ENCODE peak calls at places on chromosomes 3 and 15, in four cellular contexts. U is HCT116, Q is K562, Z is HepG2. C is an unnamed sample.

GRCh38 chr3:156787926-156788663 is 38.1 kb upstream of the LEKR1 start:
- DNase-seq in Q (peak; percentile 84), Z (no peak), U (peak; percentile 52), C (peak; percentile 53)

GRCh38 chr3:192802957-192803899 is 75.9 kb upstream of the FGF12 start:
- DNase-seq in U (peak; percentile 38), Q (peak; percentile 31), Z (peak; percentile 27), C (no peak)

GRCh38 chr15:73002509-73002908 is 49.8 kb upstream of the NEO1 start:
- DNase-seq in U (no peak), Q (no peak), Z (no peak), C (no peak)

GRCh38 chr15:28896944-28897343 is 11.2 kb downstream of the APBA2 start:
- DNase-seq in Z (peak; percentile 10), U (no peak), Q (no peak), C (no peak)

GRCh38 chr3:97719156-97719821 is 45.3 kb upstream of the ARL6 start:
- DNase-seq in Z (peak; percentile 50), Q (peak; percentile 66), U (peak; percentile 52), C (peak; percentile 50)

GRCh38 chr15:101369676-101370075 is 74.6 kb upstream of the SNRPA1 start:
- DNase-seq in U (no peak), Q (no peak), Z (no peak), C (no peak)

GRCh38 chr3:16113704-16114103 is 60.8 kb upstream of the GALNT15 start:
- DNase-seq in U (no peak), Q (no peak), Z (no peak), C (no peak)

GRCh38 chr3:34508732-34509131 is 710.3 kb downstream of the PDCD6IP start:
- DNase-seq in U (no peak), Z (no peak), Q (no peak), C (no peak)

GRCh38 chr3:195539479-195539878 is 3.6 kb downstream of the PPP1R2 start:
- DNase-seq in Q (no peak), Z (no peak), U (no peak), C (no peak)

GRCh38 chr15:46786886-46787285 is 930.4 kb upstream of the SEMA6D start:
- DNase-seq in U (no peak), Q (no peak), Z (no peak), C (no peak)

GRCh38 chr3:58237940-58238681 is 519 bp downstream of the ABHD6 start:
- DNase-seq in Q (peak; percentile 56), Z (peak; percentile 48), U (no peak), C (no peak)

GRCh38 chr3:100893590-100893989 is 99.6 kb downstream of the ABI3BP start:
- DNase-seq in Q (peak; percentile 7), Z (peak; percentile 3), U (no peak), C (no peak)

GRCh38 chr3:173893066-173893465 is 495.5 kb downstream of the NLGN1 start:
- DNase-seq in Z (no peak), Q (no peak), U (no peak), C (no peak)

GRCh38 chr15:67107014-67107812 is 41.8 kb downstream of the SMAD3 start:
- DNase-seq in Q (peak; percentile 58), Z (peak; percentile 65), U (peak; percentile 99), C (peak; percentile 99)

GRCh38 chr3:134077649-134078081 is 47.9 kb upstream of the SLCO2A1 start:
- DNase-seq in Q (no peak), U (no peak), Z (no peak), C (no peak)

GRCh38 chr3:187986514-187986934 is 167.4 kb upstream of the LPP start:
- DNase-seq in U (peak; percentile 19), Z (no peak), Q (peak; percentile 43), C (peak; percentile 33)

GRCh38 chr3:13167064-13167743 is 94.0 kb upstream of the IQSEC1 start:
- DNase-seq in Z (no peak), U (no peak), Q (no peak), C (no peak)

GRCh38 chr15:70200511-70200991 is 102.8 kb upstream of the TLE3 start:
- DNase-seq in Z (no peak), U (no peak), Q (peak; percentile 23), C (no peak)

GRCh38 chr3:160739079-160739478 is 17.0 kb upstream of the PPM1L start:
- DNase-seq in Q (no peak), Z (no peak), U (no peak), C (no peak)

GRCh38 chr3:147390589-147391569 is 15.5 kb downstream of the ZIC4 start:
- DNase-seq in U (no peak), Z (no peak), Q (no peak), C (no peak)

GRCh38 chr3:147391726-147392082 is 14.6 kb downstream of the ZIC4 start:
- DNase-seq in Q (no peak), Z (no peak), U (no peak), C (no peak)

GRCh38 chr3:147388395-147389264 is 17.7 kb downstream of the ZIC4 start:
- DNase-seq in U (no peak), Q (no peak), Z (no peak), C (no peak)

GRCh38 chr3:147387550-147388394 is 18.6 kb downstream of the ZIC4 start:
- DNase-seq in U (no peak), Q (no peak), Z (no peak), C (no peak)

GRCh38 chr3:147389265-147390175 is 16.8 kb downstream of the ZIC4 start:
- DNase-seq in Z (no peak), Q (no peak), U (no peak), C (no peak)
- TF ChIP-seq SIN3A in Z (no peak), Q (no peak), U (no peak), C (no peak)

GRCh38 chr3:111999924-112000835 is 1.5 kb downstream of the TAGLN3 start:
- DNase-seq in Q (no peak), U (no peak), Z (no peak), C (no peak)

GRCh38 chr3:112000971-112001370 is 2.2 kb downstream of the TAGLN3 start:
- DNase-seq in U (no peak), Z (no peak), Q (no peak), C (no peak)

GRCh38 chr3:112001516-112001915 is 2.8 kb downstream of the TAGLN3 start:
- DNase-seq in Z (no peak), U (no peak), Q (no peak), C (no peak)

GRCh38 chr3:112002458-112002971 is 3.8 kb downstream of the TAGLN3 start:
- DNase-seq in Z (no peak), Q (peak; percentile 16), U (no peak), C (no peak)

GRCh38 chr3:111998661-111999641 is at the start of gene TAGLN3:
- DNase-seq in Z (no peak), U (no peak), Q (no peak), C (no peak)
- TF ChIP-seq TCF7L2 in Z (no peak), U (no peak), Q (no peak), C (peak; percentile 9)

DNA sequence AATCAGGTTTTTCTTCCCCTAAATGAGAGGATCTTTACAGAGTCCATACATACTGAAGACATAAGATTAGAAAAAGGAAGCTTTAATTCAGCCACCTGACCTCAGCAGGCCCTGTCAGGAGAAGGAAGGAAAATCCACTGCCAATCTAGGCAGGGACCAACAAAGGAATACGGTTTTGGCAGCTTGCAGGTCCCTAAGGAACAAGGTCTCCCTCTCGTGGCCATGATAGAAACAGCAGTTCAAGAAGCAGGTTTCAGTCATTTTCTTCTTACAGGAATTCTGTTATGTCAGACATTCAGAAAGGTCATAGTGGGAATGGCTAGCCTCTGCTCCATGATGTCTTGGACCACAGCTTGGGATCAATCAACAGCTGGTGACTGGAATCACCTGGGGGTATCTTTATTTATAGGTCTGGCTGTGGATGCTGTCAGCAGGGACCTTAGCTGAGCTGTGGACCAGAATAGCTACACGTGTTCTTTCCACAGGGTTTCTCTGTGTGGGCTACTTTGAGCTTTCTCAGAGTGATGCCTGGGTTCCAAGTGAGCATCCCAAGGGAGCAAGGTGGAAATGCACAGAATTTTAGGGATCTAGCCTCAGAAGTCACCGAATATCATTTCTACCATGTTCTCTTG is 9.4 kb upstream of the CMSS1 start:
- DNase-seq in Q (peak; percentile 58), U (peak; percentile 68), Z (peak; percentile 55), C (peak; percentile 61)
- TF ChIP-seq SIN3A in Q (no peak), U (no peak), Z (no peak), C (no peak)

GRCh38 chr3:9400626-9401025 is 3.2 kb downstream of the SETD5 start:
- DNase-seq in U (no peak), Z (no peak), Q (peak; percentile 74), C (no peak)
- TF ChIP-seq TCF7L2 in U (no peak), Z (no peak), Q (no peak), C (no peak)

GRCh38 chr3:158769519-158770253 is 32.2 kb upstream of the MFSD1 start:
- DNase-seq in Z (no peak), Q (no peak), U (no peak), C (no peak)

GRCh38 chr3:158771018-158771350 is 30.9 kb upstream of the MFSD1 start:
- DNase-seq in Q (no peak), Z (no peak), U (no peak), C (no peak)

GRCh38 chr3:158770254-158771017 is 31.4 kb upstream of the MFSD1 start:
- DNase-seq in U (no peak), Z (no peak), Q (peak; percentile 59), C (no peak)

GRCh38 chr3:158768361-158768787 is 33.5 kb upstream of the MFSD1 start:
- DNase-seq in Z (peak; percentile 67), Q (peak; percentile 53), U (no peak), C (no peak)

GRCh38 chr3:158768881-158769518 is 32.9 kb upstream of the MFSD1 start:
- DNase-seq in U (no peak), Z (peak; percentile 90), Q (peak; percentile 18), C (no peak)
- TF ChIP-seq SIN3A in U (no peak), Z (no peak), Q (no peak), C (no peak)

GRCh38 chr3:170692720-170693119 is 106.8 kb upstream of the SLC7A14 start:
- DNase-seq in Q (no peak), Z (no peak), U (no peak), C (no peak)
- TF ChIP-seq TCF7L2 in Q (no peak), Z (no peak), U (no peak), C (no peak)